ENCODE peak calls at places on chromosomes 13 and 19, in six cellular contexts. N is GM23338; H is AG04450; A is ACHN; X is HS-27A; B is activated naive CD4-positive, alpha-beta T cell treated with Interleukin-2 at 50 U/mL for 16 hours. L is an unnamed sample.

GRCh38 chr19:40534148-40534547 is 42.5 kb upstream of the SHKBP1 start:
- DNase-seq in A (no peak), B (no peak), X (no peak), H (no peak), N (no peak), L (no peak)

GRCh38 chr13:42574435-42575311 is 721 bp downstream of the TNFSF11 start:
- DNase-seq in B (peak), N (peak), A (no peak), X (no peak), H (no peak), L (no peak)

GRCh38 chr19:10888421-10888866 is 17.1 kb downstream of the CARM1 start:
- DNase-seq in X (no peak), H (no peak), N (peak), A (no peak), B (no peak), L (no peak)

GRCh38 chr19:10149427-10149826 is 29.7 kb upstream of the EIF3G start:
- DNase-seq in X (no peak), B (no peak), H (no peak), A (no peak), N (no peak), L (no peak)

GRCh38 chr13:93861818-93862217 is 617.7 kb downstream of the DCT start:
- DNase-seq in N (no peak), X (no peak), A (peak), B (no peak), H (peak), L (no peak)

GRCh38 chr13:20359335-20359734 is 127.2 kb upstream of the GJB6 start:
- DNase-seq in N (no peak), B (no peak), A (peak), H (peak), X (peak), L (peak)

GRCh38 chr19:45526143-45526542 is 18.9 kb downstream of the VASP start:
- DNase-seq in B (no peak), A (peak), N (peak), H (no peak), X (no peak), L (no peak)

GRCh38 chr19:37931941-37932655 is 25.1 kb downstream of the SIPA1L3 start:
- DNase-seq in X (no peak), H (peak), B (no peak), A (peak), N (peak), L (peak)

GRCh38 chr13:22235285-22235949 is 564.5 kb downstream of the FGF9 start:
- DNase-seq in H (no peak), N (peak), X (no peak), A (no peak), B (no peak), L (peak)

GRCh38 chr13:86945596-86945995 is 725.6 kb upstream of the SLITRK5 start:
- DNase-seq in H (no peak), A (no peak), B (no peak), N (no peak), X (no peak), L (no peak)

GRCh38 chr13:107170270-107170931 is 602.5 kb upstream of the ARGLU1 start:
- DNase-seq in X (no peak), A (no peak), N (no peak), B (no peak), H (no peak), L (no peak)

GRCh38 chr13:26679411-26679810 is 81.2 kb downstream of the GPR12 start:
- DNase-seq in N (no peak), B (no peak), X (no peak), A (peak), H (peak), L (no peak)

GRCh38 chr19:8333771-8334457 is 9.1 kb downstream of the KANK3 start:
- DNase-seq in N (peak), B (no peak), H (no peak), X (no peak), A (no peak), L (no peak)

GRCh38 chr13:23007430-23007829 is 173.3 kb upstream of the SGCG start:
- DNase-seq in B (no peak), H (no peak), X (no peak), N (no peak), A (no peak), L (no peak)

GRCh38 chr19:4589579-4590410 is 30.3 kb upstream of the SEMA6B start:
- DNase-seq in A (peak), B (no peak), N (peak), H (no peak), X (no peak), L (no peak)